ENCODE peak calls at places on chromosomes 7 and 10, in four cellular contexts. C is esophagus squamous epithelium, D is SK-N-MC, W is Peyer's patch. H is an unnamed sample. For H3K36me3, the result is how much of the 10 kb centered on the place peaks cover.

GRCh38 chr10:133157662-133158436 is 2.2 kb upstream of the KNDC1 start:
- DNase-seq in D (no peak), C (no peak), W (peak), H (no peak)

GRCh38 chr10:70404906-70405824 is 1.2 kb downstream of the EIF4EBP2 start:
- DNase-seq in W (peak), D (no peak), C (no peak), H (peak)

GRCh38 chr7:115340828-115341227 is 418.9 kb downstream of the MDFIC start:
- DNase-seq in C (no peak), D (no peak), W (no peak), H (no peak)

GRCh38 chr7:116399808-116400207 is 99.7 kb upstream of the CAV2 start:
- DNase-seq in D (no peak), W (no peak), C (no peak), H (peak)

GRCh38 chr10:76456190-76456589 is 1024.8 kb downstream of the LRMDA start:
- DNase-seq in W (no peak), D (no peak), C (no peak), H (no peak)

GRCh38 chr7:114405427-114405826 is 9.2 kb upstream of the FOXP2 start:
- DNase-seq in W (no peak), D (no peak), C (no peak), H (no peak)

GRCh38 chr10:19302117-19302516 is 253.5 kb downstream of the MALRD1 start:
- DNase-seq in W (no peak), C (no peak), D (no peak), H (no peak)

GRCh38 chr10:133275683-133276092 is 980 bp downstream of the ADAM8 start:
- DNase-seq in W (peak), D (no peak), C (no peak), H (no peak)

GRCh38 chr7:122652851-122653250 is 46.1 kb downstream of the RNF133 start:
- DNase-seq in W (no peak), D (no peak), C (no peak), H (no peak)

GRCh38 chr7:109044691-109045090 is 475.0 kb downstream of the DNAJB9 start:
- DNase-seq in C (no peak), W (no peak), D (no peak), H (no peak)

GRCh38 chr7:89517815-89518214 is 636.5 kb upstream of the STEAP1 start:
- DNase-seq in D (no peak), W (no peak), C (no peak), H (no peak)

GRCh38 chr10:21082206-21082605 is 185.1 kb upstream of the NEBL start:
- DNase-seq in D (no peak), C (no peak), W (no peak), H (no peak)

GRCh38 chr7:2481195-2481594 is 5.0 kb upstream of the GRIFIN start:
- DNase-seq in D (no peak), W (no peak), C (no peak), H (no peak)

GRCh38 chr7:129665013-129665401 is 53.5 kb downstream of the NRF1 start:
- DNase-seq in W (no peak), C (no peak), D (no peak), H (peak)

GRCh38 chr10:132607961-132608495 is 70.4 kb downstream of the INPP5A start:
- DNase-seq in W (no peak), C (no peak), D (no peak), H (no peak)

GRCh38 chr10:101106351-101106750 is 24.7 kb upstream of the TLX1 start:
- DNase-seq in D (no peak), W (no peak), C (no peak), H (no peak)

GRCh38 chr10:120229641-120230040 is 227.4 kb upstream of the PLPP4 start:
- DNase-seq in D (no peak), W (no peak), C (no peak), H (no peak)

GRCh38 chr10:103936022-103936421 is 18.0 kb upstream of the STN1 start:
- DNase-seq in C (no peak), W (no peak), D (no peak), H (peak)

GRCh38 chr7:128115326-128115820 is 84.1 kb upstream of the LRRC4 start:
- DNase-seq in C (no peak), D (no peak), W (peak), H (no peak)

GRCh38 chr10:98029149-98030092 is 1.0 kb downstream of the CRTAC1 start:
- DNase-seq in C (no peak), D (no peak), W (no peak), H (no peak)

GRCh38 chr7:37916017-37916672 is 472 bp downstream of the SFRP4 start:
- DNase-seq in C (no peak), D (no peak), W (no peak), H (peak)

GRCh38 chr7:44394112-44394447 is 68.7 kb upstream of the CAMK2B start:
- DNase-seq in C (no peak), W (no peak), D (no peak), H (no peak)

GRCh38 chr7:30378275-30378674 is 93.9 kb downstream of the ZNRF2 start:
- DNase-seq in C (no peak), D (no peak), W (no peak), H (no peak)

GRCh38 chr7:128352138-128352537 is 8.4 kb upstream of the RBM28 start:
- DNase-seq in D (no peak), C (no peak), W (no peak), H (no peak)

GRCh38 chr10:104099941-104100340 is 14.3 kb upstream of the COL17A1 start:
- DNase-seq in C (no peak), D (no peak), W (no peak), H (no peak)

GRCh38 chr7:128394904-128395496 is 14.8 kb downstream of the IMPDH1 start:
- DNase-seq in D (no peak), C (no peak), W (no peak), H (no peak)

DNA sequence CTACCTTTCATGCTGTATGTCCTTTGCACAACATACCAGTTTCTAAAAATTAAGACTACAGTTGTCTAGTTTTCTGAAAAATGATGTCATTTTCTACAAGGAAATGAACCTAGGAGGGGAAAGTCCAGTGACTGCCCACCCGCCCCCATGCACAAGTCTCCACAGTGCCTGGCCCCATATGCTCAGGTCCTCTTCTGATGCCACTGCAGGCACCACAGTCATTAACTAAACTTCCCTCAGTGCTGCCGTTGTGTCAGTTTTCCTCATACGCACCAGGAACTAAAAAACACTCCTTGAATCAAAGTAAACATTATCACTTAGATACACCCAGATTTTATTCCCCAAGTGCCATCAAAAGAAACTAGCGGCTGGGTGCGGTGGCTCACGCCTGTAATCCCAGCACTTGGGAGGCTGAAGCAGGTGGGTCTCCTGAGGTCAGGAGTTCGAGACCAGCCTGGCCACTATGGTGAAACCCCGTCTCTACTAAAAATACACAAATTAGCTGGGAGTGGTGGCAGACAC is 6.9 kb upstream of the TNS3 start:
- DNase-seq in D (no peak), W (no peak), C (no peak), H (no peak)
- H3K27ac ChIP-seq in D (no peak), W (no peak), C (no peak), H (no peak)

GRCh38 chr10:112429147-112429546 is 17.6 kb downstream of the ZDHHC6 start:
- DNase-seq in D (no peak), W (no peak), C (no peak), H (no peak)

GRCh38 chr10:112429654-112430230 is 17.0 kb downstream of the ZDHHC6 start:
- DNase-seq in D (no peak), W (no peak), C (no peak), H (no peak)

DNA sequence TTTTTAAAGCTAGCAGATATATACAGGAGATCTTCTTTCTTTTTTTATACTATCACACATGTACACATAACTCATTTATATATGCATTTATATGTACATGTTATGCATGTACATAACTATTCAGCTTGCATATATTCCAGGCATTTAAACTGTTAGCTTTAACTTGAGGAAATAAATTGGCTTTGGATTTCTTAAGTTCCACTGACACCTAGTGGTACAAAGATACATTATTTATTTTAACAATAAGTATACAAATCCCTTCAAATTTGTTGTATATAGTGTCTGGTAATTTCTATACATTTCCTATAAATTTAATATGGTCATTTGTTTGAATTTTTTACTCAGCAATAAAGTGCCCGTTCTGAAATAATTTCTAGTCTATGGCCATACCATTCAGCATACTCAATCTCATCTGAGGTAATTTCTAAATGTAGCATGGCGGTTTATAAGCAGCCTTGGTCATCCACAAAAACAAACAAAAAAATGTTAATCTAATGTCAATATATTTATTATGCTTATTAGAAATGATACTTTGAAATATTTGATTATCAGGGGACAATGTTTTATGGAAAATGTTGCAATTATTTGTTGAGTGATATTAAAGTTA is 11.6 kb downstream of the ZDHHC6 start:
- DNase-seq in D (no peak), C (no peak), W (no peak), H (no peak)
- H3K36me3 ChIP-seq in D (under half), C (under half), W (under half), H (half or more)

GRCh38 chr7:361680-362415 is 71.9 kb downstream of the FOXL3 start:
- DNase-seq in D (no peak), W (no peak), C (no peak), H (no peak)
- H3K27ac ChIP-seq in D (peak), W (no peak), C (no peak), H (no peak)

GRCh38 chr10:49502358-49502757 is 36.6 kb downstream of the ERCC6 start:
- DNase-seq in W (no peak), D (no peak), C (no peak), H (no peak)

GRCh38 chr10:49497358-49497757 is 41.6 kb downstream of the ERCC6 start:
- DNase-seq in D (no peak), W (no peak), C (no peak), H (no peak)

GRCh38 chr10:49498465-49498864 is 40.5 kb downstream of the ERCC6 start:
- DNase-seq in D (no peak), C (no peak), W (no peak), H (no peak)

GRCh38 chr10:49499305-49499851 is 39.5 kb downstream of the ERCC6 start:
- DNase-seq in D (no peak), W (no peak), C (no peak), H (no peak)

DNA sequence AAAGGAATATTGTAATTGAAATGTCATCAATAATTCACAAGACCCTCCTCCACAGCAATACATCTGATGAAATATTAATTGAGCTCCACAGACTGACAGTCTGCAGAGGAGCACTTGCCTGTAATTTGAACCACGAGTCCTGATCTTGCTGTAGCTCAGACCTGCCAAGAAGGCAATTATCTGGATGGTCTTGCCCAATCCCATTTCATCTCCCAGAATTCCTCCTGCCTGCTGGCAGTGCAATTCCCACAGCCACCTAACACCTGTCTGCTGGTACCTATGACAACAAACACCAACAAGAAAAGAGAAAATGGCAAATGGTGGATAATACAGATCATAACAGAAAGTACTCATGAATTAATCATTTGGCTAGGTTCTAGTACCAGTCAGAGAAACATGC is 38.5 kb downstream of the ERCC6 start:
- DNase-seq in C (no peak), W (no peak), D (no peak), H (peak)
- H3K36me3 ChIP-seq in C (under half), W (under half), D (under half), H (under half)

GRCh38 chr10:74586088-74586585 is 240.3 kb upstream of the KAT6B start:
- DNase-seq in D (no peak), C (no peak), W (peak), H (no peak)
- H3K27ac ChIP-seq in D (no peak), C (no peak), W (peak), H (no peak)

DNA sequence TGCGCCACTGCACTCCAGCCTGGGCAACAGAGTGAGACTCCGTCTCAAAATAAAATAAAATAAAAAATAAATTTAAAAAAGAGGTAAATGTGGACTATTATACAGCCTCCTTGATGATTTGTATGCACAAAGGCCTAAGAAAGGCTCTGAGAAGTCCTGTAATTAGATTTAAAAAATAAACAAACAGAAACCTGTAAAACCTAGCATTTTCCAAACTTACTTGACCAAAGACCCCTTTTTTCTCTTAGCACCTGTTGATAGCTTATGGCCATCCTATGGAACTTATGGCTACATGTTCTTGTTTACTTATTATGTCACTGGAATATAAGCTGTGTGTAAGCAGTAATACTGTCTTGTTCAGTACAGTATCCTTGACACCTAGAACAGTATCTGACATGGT is 5.7 kb downstream of the DNAJC2 start:
- DNase-seq in C (no peak), D (no peak), W (no peak), H (no peak)
- H3K36me3 ChIP-seq in C (under half), D (half or more), W (under half), H (half or more)

GRCh38 chr10:30073045-30073766 is 13.8 kb upstream of the JCAD start:
- DNase-seq in W (no peak), D (peak), C (no peak), H (no peak)

GRCh38 chr10:30072068-30072467 is 12.7 kb upstream of the JCAD start:
- DNase-seq in W (no peak), D (no peak), C (no peak), H (no peak)

GRCh38 chr10:30068482-30069223 is 9.3 kb upstream of the JCAD start:
- DNase-seq in D (no peak), W (no peak), C (no peak), H (no peak)

GRCh38 chr10:30073767-30074060 is 14.3 kb upstream of the JCAD start:
- DNase-seq in W (no peak), D (peak), C (no peak), H (no peak)

DNA sequence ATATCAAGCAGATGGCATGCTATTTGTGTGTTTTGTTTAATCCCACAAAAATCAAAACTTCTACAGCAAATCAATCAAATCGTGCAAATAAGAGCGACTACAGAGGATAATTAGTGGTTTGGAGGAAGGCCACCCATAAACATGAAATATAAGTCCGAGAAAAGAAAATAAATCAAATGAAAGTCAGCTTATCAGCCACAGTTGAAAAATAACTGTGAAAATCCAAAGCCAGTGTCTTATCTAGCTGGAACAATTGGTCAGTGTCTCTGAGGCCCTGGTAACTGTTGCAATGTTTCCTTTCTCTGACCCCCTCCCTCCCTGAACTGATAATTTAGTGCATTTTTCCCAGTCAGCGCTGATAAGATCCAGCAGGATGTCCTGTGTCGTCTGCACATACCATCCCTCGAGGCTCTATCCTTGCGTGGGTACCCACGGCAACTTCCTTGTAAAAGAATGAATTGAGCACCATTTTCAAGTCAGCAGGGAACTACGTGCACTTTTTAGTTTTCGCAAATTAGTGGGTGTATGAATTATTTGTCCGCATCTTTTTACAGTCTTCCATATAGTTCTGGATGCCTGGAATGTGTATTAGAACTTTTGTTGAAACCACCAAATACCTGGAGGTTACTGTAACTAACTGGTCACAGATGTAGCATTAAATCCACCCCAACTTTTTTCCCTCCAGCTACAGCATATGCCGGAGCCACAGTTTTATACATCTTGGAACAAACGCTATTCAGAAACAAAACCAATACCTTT is 10.8 kb upstream of the JCAD start:
- DNase-seq in D (no peak), W (no peak), C (no peak), H (no peak)
- H3K27ac ChIP-seq in D (peak), W (no peak), C (no peak), H (no peak)

GRCh38 chr7:151374726-151375125 is 33.1 kb downstream of the NUB1 start:
- DNase-seq in C (no peak), D (no peak), W (no peak), H (no peak)
- H3K36me3 ChIP-seq in C (under half), D (under half), W (under half), H (under half)

GRCh38 chr7:136036336-136036735 is 59.2 kb upstream of the MTPN start:
- DNase-seq in C (no peak), D (no peak), W (no peak), H (no peak)
- H3K27ac ChIP-seq in C (no peak), D (no peak), W (no peak), H (no peak)